ENCODE peak calls at places on chromosomes 6 and 20, in five cellular contexts. A is ascending aorta, Q is fibroblast of the aortic adventitia, H is GM12865, V is GM20000. X is an unnamed sample.

GRCh38 chr20:44959082-44959895 is 908 bp downstream of the TOMM34 start:
- DNase-seq in A (no peak), Q (peak; percentile 47), H (peak; percentile 69), V (peak; percentile 59), X (no peak)

GRCh38 chr6:161029195-161029809 is 37.7 kb downstream of the MAP3K4 start:
- DNase-seq in A (no peak), Q (peak; percentile 65), H (peak; percentile 74), V (peak; percentile 63), X (no peak)

GRCh38 chr6:140059947-140060346 is 685.5 kb upstream of the CITED2 start:
- DNase-seq in A (no peak), Q (no peak), H (no peak), V (no peak), X (no peak)

GRCh38 chr6:128139519-128139918 is 238.7 kb upstream of the THEMIS start:
- DNase-seq in A (no peak), Q (peak; percentile 72), H (no peak), V (no peak), X (no peak)

GRCh38 chr20:24672886-24673677 is 203.7 kb downstream of the SYNDIG1 start:
- DNase-seq in A (no peak), Q (peak; percentile 98), H (no peak), V (no peak), X (no peak)

GRCh38 chr6:108361312-108361932 is 66.6 kb downstream of the AFG1L start:
- DNase-seq in A (no peak), Q (no peak), H (no peak), V (no peak), X (no peak)

GRCh38 chr6:15861486-15861885 is 198.7 kb upstream of the DTNBP1 start:
- DNase-seq in A (no peak), Q (no peak), H (no peak), V (no peak), X (no peak)

GRCh38 chr6:31621991-31622390 is 1.5 kb downstream of the PRRC2A start:
- DNase-seq in A (no peak), Q (peak; percentile 22), H (no peak), V (no peak), X (no peak)

GRCh38 chr6:148760568-148761531 is 14.0 kb downstream of the UST start:
- DNase-seq in A (no peak), Q (peak; percentile 98), H (peak; percentile 83), V (peak; percentile 39), X (no peak)

GRCh38 chr6:11595903-11596302 is 58.4 kb downstream of the TMEM170B start:
- DNase-seq in A (no peak), Q (no peak), H (peak; percentile 18), V (no peak), X (no peak)
- TF ChIP-seq CTCF in A (no peak), Q (peak; percentile 27), H (no peak), V (no peak), X (peak; percentile 8)

GRCh38 chr6:144033816-144034540 is 25.9 kb upstream of the PLAGL1 start:
- DNase-seq in A (no peak), Q (peak; percentile 89), H (no peak), V (no peak), X (no peak)
- TF ChIP-seq CTCF in A (no peak), Q (no peak), H (no peak), V (no peak), X (no peak)

GRCh38 chr6:12482386-12482785 is 192.2 kb downstream of the EDN1 start:
- DNase-seq in A (no peak), Q (no peak), H (no peak), V (no peak), X (no peak)
- TF ChIP-seq CTCF in A (no peak), Q (no peak), H (peak; percentile 21), V (no peak), X (no peak)

GRCh38 chr6:63478751-63479150 is 93.5 kb upstream of the LOC128125822 start:
- DNase-seq in A (no peak), Q (no peak), H (no peak), V (no peak), X (no peak)

GRCh38 chr6:63475707-63476106 is 96.6 kb upstream of the LOC128125822 start:
- DNase-seq in A (no peak), Q (no peak), H (no peak), V (no peak), X (peak; percentile 82)

GRCh38 chr6:63471654-63472053 is 100.6 kb upstream of the LOC128125822 start:
- DNase-seq in A (no peak), Q (no peak), H (no peak), V (no peak), X (no peak)

GRCh38 chr6:63477422-63478040 is 94.7 kb upstream of the LOC128125822 start:
- DNase-seq in A (no peak), Q (no peak), H (no peak), V (no peak), X (no peak)

DNA sequence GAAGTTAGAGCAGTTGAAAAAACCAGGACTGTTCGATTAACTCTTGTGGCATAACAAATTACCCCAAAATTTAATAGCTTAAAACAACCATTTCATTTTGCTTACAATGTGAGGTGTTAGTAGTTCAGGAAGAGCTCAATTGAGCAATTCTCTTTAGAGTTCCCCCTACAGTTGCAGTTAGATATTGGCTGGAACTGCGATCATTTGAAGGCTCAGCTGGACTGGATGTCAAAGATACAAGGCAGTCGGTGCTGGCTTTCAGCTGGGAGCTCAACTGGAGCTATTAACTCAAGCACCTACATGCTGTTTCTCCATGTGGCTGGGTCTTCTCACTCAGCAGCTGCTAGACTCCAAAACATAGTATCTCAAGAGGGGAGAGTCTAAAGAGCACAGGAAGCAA is 96.0 kb upstream of the LOC128125822 start:
- DNase-seq in A (no peak), Q (no peak), H (no peak), V (no peak), X (no peak)
- TF ChIP-seq CTCF in A (no peak), Q (no peak), H (no peak), V (no peak), X (no peak)

DNA sequence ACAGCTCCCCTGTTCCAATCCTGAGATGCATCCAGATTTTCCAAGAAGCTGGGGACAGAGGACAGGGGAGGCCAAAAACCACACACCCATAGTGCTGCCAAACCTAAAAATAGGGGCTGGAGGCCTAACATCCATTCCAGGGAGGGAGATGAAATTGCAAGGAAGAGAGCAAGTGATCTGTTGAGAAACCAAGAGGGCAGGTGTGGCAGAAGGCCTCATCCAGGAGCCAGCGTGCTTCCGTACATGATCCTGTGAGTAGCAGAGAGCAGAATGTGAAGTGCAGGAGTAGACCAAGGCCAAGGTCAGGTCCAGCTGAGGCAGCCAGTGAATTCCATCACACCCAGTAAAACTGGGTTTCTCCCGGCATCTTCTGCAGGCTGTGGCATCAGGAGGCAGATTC is 167.7 kb upstream of the RIN2 start:
- DNase-seq in A (no peak), Q (no peak), H (no peak), V (no peak), X (no peak)
- TF ChIP-seq CTCF in A (no peak), Q (no peak), H (no peak), V (no peak), X (no peak)

DNA sequence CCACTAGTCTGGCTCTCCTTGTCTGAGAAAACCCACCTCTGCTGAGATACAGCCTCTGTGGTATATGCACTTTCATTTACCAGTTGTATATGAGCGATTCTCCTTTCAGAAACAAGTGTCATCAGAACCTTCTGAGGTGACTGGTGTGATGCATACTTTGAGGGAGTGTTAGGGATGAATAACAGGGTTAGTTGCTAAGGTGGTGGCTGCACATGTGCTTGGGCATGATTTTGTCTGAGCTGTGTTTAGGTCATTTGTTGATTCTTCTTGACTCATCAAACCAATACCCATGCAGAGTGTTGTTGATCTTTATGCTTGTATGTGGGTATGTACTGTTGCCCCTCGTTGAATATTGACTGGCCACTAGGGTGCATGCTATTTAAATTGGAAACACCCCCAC is 25.7 kb downstream of the DTD1 start:
- DNase-seq in A (no peak), Q (no peak), H (no peak), V (no peak), X (no peak)
- TF ChIP-seq CTCF in A (no peak), Q (no peak), H (no peak), V (no peak), X (no peak)

GRCh38 chr20:16367948-16368560 is 205.2 kb downstream of the KIF16B start:
- DNase-seq in A (no peak), Q (no peak), H (no peak), V (no peak), X (no peak)

GRCh38 chr20:16366548-16366947 is 206.7 kb downstream of the KIF16B start:
- DNase-seq in A (no peak), Q (no peak), H (no peak), V (no peak), X (no peak)

GRCh38 chr20:16363832-16364687 is 209.2 kb downstream of the KIF16B start:
- DNase-seq in A (no peak), Q (no peak), H (no peak), V (no peak), X (no peak)

GRCh38 chr20:16369441-16369840 is 203.8 kb downstream of the KIF16B start:
- DNase-seq in A (no peak), Q (no peak), H (no peak), V (no peak), X (no peak)

DNA sequence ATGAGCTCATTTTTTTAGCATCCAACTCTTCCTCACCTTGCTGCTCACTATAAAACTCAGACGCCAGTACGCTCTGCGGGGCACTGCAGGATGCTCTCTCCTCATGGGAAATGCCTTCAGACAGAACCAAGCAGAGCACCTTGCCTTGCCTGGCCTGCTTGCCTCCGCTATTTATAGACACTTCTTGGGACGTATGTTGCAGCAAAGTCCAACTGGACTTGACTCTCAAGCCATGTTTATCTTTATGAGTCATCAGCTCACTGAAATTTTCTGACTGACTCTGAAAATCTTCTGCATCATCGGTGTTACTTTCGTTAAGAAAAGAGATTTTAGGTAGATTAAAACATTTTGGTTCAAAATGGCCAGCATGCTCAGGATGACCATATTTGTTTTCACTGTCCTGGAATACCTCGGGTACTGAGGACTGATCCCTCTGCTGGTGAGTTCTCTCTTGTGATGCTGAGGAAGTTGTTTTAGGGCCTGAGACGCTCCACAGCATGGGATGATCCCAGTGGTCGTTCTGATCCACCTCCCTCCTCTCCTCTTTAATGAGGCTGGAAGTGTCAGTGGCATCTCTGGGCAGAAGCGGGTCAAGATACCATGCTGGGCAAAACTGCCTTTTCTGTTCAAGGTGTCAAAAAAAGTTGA is 204.5 kb downstream of the KIF16B start:
- DNase-seq in A (no peak), Q (peak; percentile 46), H (no peak), V (no peak), X (no peak)
- TF ChIP-seq CTCF in A (no peak), Q (no peak), H (no peak), V (no peak), X (no peak)

X was measured in right lobe of liver.